ENCODE peak calls at places on chromosomes 5 and 9, in eight cellular contexts. U, Y, J, F, D, K, P and T are unnamed samples.

GRCh38 chr5:69078921-69079537 is 14.8 kb upstream of the SLC30A5 start:
- DNase-seq in D (no peak), K (no peak), Y (no peak), P (no peak), J (no peak), U (no peak), F (no peak), T (no peak)

GRCh38 chr5:125357660-125358059 is 611.2 kb upstream of the ZNF608 start:
- DNase-seq in P (no peak), Y (no peak), J (no peak), K (no peak), U (no peak), F (no peak), D (peak; percentile 9), T (no peak)

GRCh38 chr9:122307036-122307435 is 42.4 kb downstream of the MRRF start:
- DNase-seq in F (no peak), P (no peak), K (no peak), Y (no peak), J (no peak), D (no peak), U (peak; percentile 20), T (no peak)

GRCh38 chr9:38708759-38709158 is 11.2 kb downstream of the FAM240B start:
- DNase-seq in F (no peak), U (no peak), K (no peak), Y (no peak), D (no peak), J (no peak), P (no peak), T (no peak)

GRCh38 chr5:55991768-55992486 is 2.8 kb downstream of the IL6ST start:
- DNase-seq in Y (no peak), U (no peak), K (no peak), D (no peak), F (no peak), J (no peak), P (no peak), T (no peak)

GRCh38 chr9:135811796-135812195 is 95.5 kb downstream of the CAMSAP1 start:
- DNase-seq in D (no peak), P (no peak), J (no peak), F (no peak), U (no peak), Y (no peak), K (no peak), T (no peak)

GRCh38 chr5:160959804-160960203 is 107.8 kb upstream of the ATP10B start:
- DNase-seq in J (no peak), Y (no peak), K (peak; percentile 32), U (no peak), P (no peak), F (no peak), D (peak; percentile 57), T (no peak)

GRCh38 chr9:135606885-135607259 is 32.5 kb downstream of the GLT6D1 start:
- DNase-seq in J (no peak), K (peak; percentile 4), D (no peak), F (peak; percentile 47), P (no peak), Y (no peak), U (no peak), T (no peak)